ENCODE peak calls at places on chromosomes 4 and X, in six cellular contexts. One of them, this sample, is unnamed. For H3K36me3, the result is how much of the 10 kb centered on the place peaks cover.

GRCh38 chr4:100657187-100657586 is 139.4 kb upstream of the EMCN start:
- DNase-seq in NT2/D1: no peak
- DNase-seq in neuronal stem cell: no peak
- DNase-seq in heart right ventricle: no peak
- DNase-seq in body of pancreas: no peak
- DNase-seq in Caco-2: no peak
- DNase-seq in this sample: no peak

GRCh38 chr4:112515278-112516075 is 503 bp downstream of the NEUROG2 start:
- DNase-seq in NT2/D1: no peak
- DNase-seq in neuronal stem cell: peak
- DNase-seq in heart right ventricle: peak
- DNase-seq in body of pancreas: peak
- DNase-seq in Caco-2: no peak
- DNase-seq in this sample: peak

GRCh38 chrX:1537031-1537715 is at the start of gene P2RY8:
- DNase-seq in NT2/D1: no peak
- DNase-seq in neuronal stem cell: no peak
- DNase-seq in heart right ventricle: peak
- DNase-seq in body of pancreas: peak
- DNase-seq in Caco-2: no peak
- DNase-seq in this sample: peak

GRCh38 chr4:93063325-93063724 is 759.6 kb downstream of the GRID2 start:
- DNase-seq in NT2/D1: no peak
- DNase-seq in neuronal stem cell: no peak
- DNase-seq in heart right ventricle: no peak
- DNase-seq in body of pancreas: no peak
- DNase-seq in Caco-2: no peak
- DNase-seq in this sample: no peak

GRCh38 chrX:38882894-38883620 is 81.8 kb downstream of the MID1IP1 start:
- DNase-seq in NT2/D1: no peak
- DNase-seq in neuronal stem cell: no peak
- DNase-seq in heart right ventricle: no peak
- DNase-seq in body of pancreas: peak
- DNase-seq in Caco-2: no peak
- DNase-seq in this sample: peak

GRCh38 chr4:145507636-145508035 is 26.0 kb downstream of the SMAD1 start:
- DNase-seq in NT2/D1: no peak
- DNase-seq in neuronal stem cell: no peak
- DNase-seq in heart right ventricle: no peak
- DNase-seq in body of pancreas: no peak
- DNase-seq in Caco-2: no peak
- DNase-seq in this sample: no peak

GRCh38 chrX:15918003-15918402 is 63.4 kb upstream of the AP1S2 start:
- DNase-seq in NT2/D1: no peak
- DNase-seq in neuronal stem cell: no peak
- DNase-seq in heart right ventricle: no peak
- DNase-seq in body of pancreas: no peak
- DNase-seq in Caco-2: no peak
- DNase-seq in this sample: no peak

GRCh38 chr4:51932261-51932660 is 87.9 kb downstream of the LRRC66 start:
- DNase-seq in NT2/D1: no peak
- DNase-seq in neuronal stem cell: no peak
- DNase-seq in heart right ventricle: no peak
- DNase-seq in body of pancreas: no peak
- DNase-seq in Caco-2: no peak
- DNase-seq in this sample: peak

GRCh38 chr4:76690091-76690905 is 207.6 kb downstream of the SOWAHB start:
- DNase-seq in NT2/D1: no peak
- DNase-seq in neuronal stem cell: no peak
- DNase-seq in heart right ventricle: no peak
- DNase-seq in body of pancreas: peak
- DNase-seq in Caco-2: no peak
- DNase-seq in this sample: peak

GRCh38 chr4:173013232-173013932 is 155.2 kb upstream of the GALNT7 start:
- DNase-seq in NT2/D1: no peak
- DNase-seq in neuronal stem cell: peak
- DNase-seq in heart right ventricle: no peak
- DNase-seq in body of pancreas: peak
- DNase-seq in Caco-2: no peak
- DNase-seq in this sample: peak

GRCh38 chrX:54066841-54067240 is 22.6 kb upstream of the PHF8 start:
- DNase-seq in NT2/D1: no peak
- DNase-seq in neuronal stem cell: no peak
- DNase-seq in heart right ventricle: no peak
- DNase-seq in body of pancreas: no peak
- DNase-seq in Caco-2: no peak
- DNase-seq in this sample: no peak

GRCh38 chr4:25057299-25057698 is 26.6 kb upstream of the LGI2 start:
- DNase-seq in NT2/D1: no peak
- DNase-seq in neuronal stem cell: no peak
- DNase-seq in heart right ventricle: no peak
- DNase-seq in body of pancreas: no peak
- DNase-seq in Caco-2: no peak
- DNase-seq in this sample: no peak

GRCh38 chrX:7446815-7447214 is 298.9 kb upstream of the PUDP start:
- DNase-seq in NT2/D1: no peak
- DNase-seq in neuronal stem cell: no peak
- DNase-seq in heart right ventricle: no peak
- DNase-seq in body of pancreas: no peak
- DNase-seq in Caco-2: peak
- DNase-seq in this sample: no peak

GRCh38 chrX:9279271-9279596 is 185.6 kb upstream of the TBL1X start:
- DNase-seq in NT2/D1: no peak
- DNase-seq in neuronal stem cell: no peak
- DNase-seq in heart right ventricle: no peak
- DNase-seq in body of pancreas: no peak
- DNase-seq in Caco-2: no peak
- DNase-seq in this sample: no peak

GRCh38 chr4:147773261-147774184 is 41.6 kb downstream of the ARHGAP10 start:
- DNase-seq in NT2/D1: no peak
- DNase-seq in neuronal stem cell: no peak
- DNase-seq in heart right ventricle: no peak
- DNase-seq in body of pancreas: no peak
- DNase-seq in Caco-2: no peak
- DNase-seq in this sample: peak

GRCh38 chrX:46953597-46953996 is 41.4 kb downstream of the JADE3 start:
- DNase-seq in NT2/D1: peak
- DNase-seq in neuronal stem cell: peak
- DNase-seq in heart right ventricle: no peak
- DNase-seq in body of pancreas: no peak
- DNase-seq in Caco-2: peak
- DNase-seq in this sample: peak

DNA sequence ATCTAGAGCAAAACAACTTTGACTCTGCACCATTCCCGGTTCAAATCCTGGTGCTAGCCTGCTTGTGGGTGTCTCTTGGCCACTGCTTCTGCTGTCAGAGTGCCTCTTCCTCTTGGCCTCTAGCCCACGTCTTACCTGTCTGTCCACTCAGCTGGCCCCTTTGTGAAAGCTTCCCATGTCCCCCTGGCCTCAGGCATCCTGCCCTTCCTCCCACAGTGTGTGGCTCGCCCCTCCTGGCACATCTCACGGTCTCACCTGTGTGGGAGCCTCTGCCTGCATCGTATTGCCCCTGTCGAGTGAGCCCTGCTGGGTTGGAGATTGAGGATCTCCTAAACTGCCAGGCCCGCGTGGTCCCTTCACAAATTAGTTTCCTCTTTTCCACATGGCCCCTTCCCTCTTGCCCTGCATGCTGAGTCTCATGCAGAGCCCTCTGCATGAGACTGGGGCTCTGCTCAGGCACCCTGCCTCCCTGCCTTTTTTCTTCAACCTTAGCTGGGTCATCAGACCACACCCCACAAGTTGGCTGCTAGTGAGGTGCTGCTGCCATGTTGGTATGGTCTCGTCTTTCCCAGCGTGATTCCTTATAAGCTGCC is 53.7 kb upstream of the TADA2B start:
- DNase-seq in NT2/D1: no peak
- DNase-seq in neuronal stem cell: no peak
- DNase-seq in heart right ventricle: no peak
- DNase-seq in body of pancreas: no peak
- DNase-seq in Caco-2: no peak
- DNase-seq in this sample: no peak
- H3K36me3 ChIP-seq in NT2/D1: under half
- H3K36me3 ChIP-seq in neuronal stem cell: under half
- H3K36me3 ChIP-seq in heart right ventricle: under half
- H3K36me3 ChIP-seq in body of pancreas: under half
- H3K36me3 ChIP-seq in Caco-2: under half
- H3K36me3 ChIP-seq in this sample: under half

GRCh38 chr4:80710748-80711451 is 319.6 kb upstream of the BMP3 start:
- DNase-seq in NT2/D1: no peak
- DNase-seq in neuronal stem cell: no peak
- DNase-seq in heart right ventricle: no peak
- DNase-seq in body of pancreas: no peak
- DNase-seq in Caco-2: no peak
- DNase-seq in this sample: no peak

GRCh38 chr4:80709082-80709869 is 321.2 kb upstream of the BMP3 start:
- DNase-seq in NT2/D1: no peak
- DNase-seq in neuronal stem cell: no peak
- DNase-seq in heart right ventricle: no peak
- DNase-seq in body of pancreas: no peak
- DNase-seq in Caco-2: no peak
- DNase-seq in this sample: no peak

DNA sequence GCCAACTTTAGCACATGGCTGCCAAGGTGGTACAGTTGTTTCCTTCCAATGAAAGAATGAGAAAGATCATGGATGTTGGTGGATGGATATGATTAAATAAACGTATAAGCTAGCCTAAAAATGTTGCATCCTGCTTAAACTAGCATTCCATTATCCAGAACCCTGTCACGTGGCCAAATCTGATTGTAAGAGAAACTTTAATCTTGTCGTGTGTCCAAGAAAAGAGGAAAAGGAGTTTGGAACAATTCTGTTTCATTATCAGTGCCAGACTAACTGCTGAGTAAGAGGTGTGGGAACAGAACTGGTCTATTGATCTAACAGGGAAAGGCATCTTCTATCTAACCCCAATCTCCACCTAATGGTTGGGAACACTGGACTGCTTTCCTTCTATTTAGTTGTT is 325.2 kb upstream of the BMP3 start:
- DNase-seq in NT2/D1: no peak
- DNase-seq in neuronal stem cell: no peak
- DNase-seq in heart right ventricle: no peak
- DNase-seq in body of pancreas: no peak
- DNase-seq in Caco-2: no peak
- DNase-seq in this sample: peak
- H3K4me3 ChIP-seq in NT2/D1: no peak
- H3K4me3 ChIP-seq in neuronal stem cell: no peak
- H3K4me3 ChIP-seq in heart right ventricle: no peak
- H3K4me3 ChIP-seq in body of pancreas: no peak
- H3K4me3 ChIP-seq in Caco-2: no peak
- H3K4me3 ChIP-seq in this sample: no peak

GRCh38 chr4:8908206-8908893 is 36.7 kb upstream of the HMX1 start:
- DNase-seq in NT2/D1: no peak
- DNase-seq in neuronal stem cell: no peak
- DNase-seq in heart right ventricle: no peak
- DNase-seq in body of pancreas: peak
- DNase-seq in Caco-2: peak
- DNase-seq in this sample: no peak

GRCh38 chr4:8906991-8907595 is 35.5 kb upstream of the HMX1 start:
- DNase-seq in NT2/D1: no peak
- DNase-seq in neuronal stem cell: no peak
- DNase-seq in heart right ventricle: no peak
- DNase-seq in body of pancreas: peak
- DNase-seq in Caco-2: peak
- DNase-seq in this sample: no peak

GRCh38 chr4:8905773-8906667 is 34.4 kb upstream of the HMX1 start:
- DNase-seq in NT2/D1: no peak
- DNase-seq in neuronal stem cell: no peak
- DNase-seq in heart right ventricle: no peak
- DNase-seq in body of pancreas: peak
- DNase-seq in Caco-2: peak
- DNase-seq in this sample: no peak

GRCh38 chr4:8906668-8906970 is 35.0 kb upstream of the HMX1 start:
- DNase-seq in NT2/D1: no peak
- DNase-seq in neuronal stem cell: no peak
- DNase-seq in heart right ventricle: no peak
- DNase-seq in body of pancreas: peak
- DNase-seq in Caco-2: peak
- DNase-seq in this sample: no peak

GRCh38 chr4:8907596-8908205 is 36.1 kb upstream of the HMX1 start:
- DNase-seq in NT2/D1: no peak
- DNase-seq in neuronal stem cell: no peak
- DNase-seq in heart right ventricle: no peak
- DNase-seq in body of pancreas: peak
- DNase-seq in Caco-2: peak
- DNase-seq in this sample: no peak
- H3K36me3 ChIP-seq in NT2/D1: under half
- H3K36me3 ChIP-seq in neuronal stem cell: under half
- H3K36me3 ChIP-seq in heart right ventricle: under half
- H3K36me3 ChIP-seq in body of pancreas: under half
- H3K36me3 ChIP-seq in Caco-2: under half
- H3K36me3 ChIP-seq in this sample: under half

DNA sequence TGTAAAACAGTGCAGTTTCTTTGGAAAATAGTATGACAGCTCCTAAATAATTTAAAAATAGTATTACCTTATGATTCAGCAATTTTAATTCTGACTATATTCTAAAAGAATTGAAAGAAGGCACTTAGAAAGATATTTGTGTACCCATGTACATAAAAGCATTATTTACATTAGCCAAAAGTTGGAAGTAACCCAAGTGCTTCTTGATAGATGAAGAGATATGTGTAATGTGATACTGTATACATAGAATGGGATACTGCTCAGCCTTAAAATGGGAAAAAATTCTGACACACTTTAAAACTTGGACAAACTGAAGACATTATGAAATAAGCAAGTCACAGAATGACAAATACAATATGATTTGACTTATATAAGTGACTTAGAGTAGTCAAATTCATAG is 112.2 kb downstream of the IDS start:
- DNase-seq in NT2/D1: no peak
- DNase-seq in neuronal stem cell: no peak
- DNase-seq in heart right ventricle: no peak
- DNase-seq in body of pancreas: no peak
- DNase-seq in Caco-2: no peak
- DNase-seq in this sample: no peak
- H3K4me3 ChIP-seq in NT2/D1: no peak
- H3K4me3 ChIP-seq in neuronal stem cell: no peak
- H3K4me3 ChIP-seq in heart right ventricle: no peak
- H3K4me3 ChIP-seq in body of pancreas: no peak
- H3K4me3 ChIP-seq in Caco-2: no peak
- H3K4me3 ChIP-seq in this sample: no peak

GRCh38 chrX:153957224-153957623 is 12.8 kb upstream of the RENBP start:
- DNase-seq in NT2/D1: no peak
- DNase-seq in neuronal stem cell: no peak
- DNase-seq in heart right ventricle: no peak
- DNase-seq in body of pancreas: no peak
- DNase-seq in Caco-2: no peak
- DNase-seq in this sample: no peak

GRCh38 chrX:153954618-153955450 is 10.4 kb upstream of the RENBP start:
- DNase-seq in NT2/D1: no peak
- DNase-seq in neuronal stem cell: no peak
- DNase-seq in heart right ventricle: no peak
- DNase-seq in body of pancreas: no peak
- DNase-seq in Caco-2: no peak
- DNase-seq in this sample: no peak

GRCh38 chrX:153956044-153956907 is 11.8 kb upstream of the RENBP start:
- DNase-seq in NT2/D1: no peak
- DNase-seq in neuronal stem cell: no peak
- DNase-seq in heart right ventricle: no peak
- DNase-seq in body of pancreas: no peak
- DNase-seq in Caco-2: no peak
- DNase-seq in this sample: no peak

GRCh38 chrX:153953892-153954617 is 9.6 kb upstream of the RENBP start:
- DNase-seq in NT2/D1: no peak
- DNase-seq in neuronal stem cell: no peak
- DNase-seq in heart right ventricle: no peak
- DNase-seq in body of pancreas: no peak
- DNase-seq in Caco-2: no peak
- DNase-seq in this sample: no peak

GRCh38 chrX:153955451-153955732 is 10.9 kb upstream of the RENBP start:
- DNase-seq in NT2/D1: no peak
- DNase-seq in neuronal stem cell: no peak
- DNase-seq in heart right ventricle: no peak
- DNase-seq in body of pancreas: no peak
- DNase-seq in Caco-2: no peak
- DNase-seq in this sample: no peak
- H3K36me3 ChIP-seq in NT2/D1: half or more
- H3K36me3 ChIP-seq in neuronal stem cell: half or more
- H3K36me3 ChIP-seq in heart right ventricle: under half
- H3K36me3 ChIP-seq in body of pancreas: under half
- H3K36me3 ChIP-seq in Caco-2: under half
- H3K36me3 ChIP-seq in this sample: under half

This sample was measured in MG63.